ENCODE peak calls at places on chromosomes 13 and 19, in four cellular contexts. O is A549, H is HepG2, G is SK-N-SH. N is an unnamed sample.

GRCh38 chr19:5157186-5157585 is 183.4 kb downstream of the PTPRS start:
- DNase-seq in O (no peak), H (no peak), G (peak), N (no peak)

GRCh38 chr19:8566855-8567254 is 10.4 kb downstream of the MYO1F start:
- DNase-seq in O (no peak), H (no peak), G (no peak), N (no peak)

GRCh38 chr13:25973576-25973975 is 78.2 kb downstream of the SHISA2 start:
- DNase-seq in O (no peak), H (no peak), G (no peak), N (no peak)

GRCh38 chr13:81017525-81018152 is 676.7 kb upstream of the SPRY2 start:
- DNase-seq in O (peak), H (peak), G (peak), N (no peak)

GRCh38 chr19:47742636-47743035 is 2.7 kb upstream of the NOP53 start:
- DNase-seq in O (no peak), H (no peak), G (no peak), N (no peak)

GRCh38 chr19:33811736-33812387 is 15.2 kb downstream of the KCTD15 start:
- DNase-seq in O (no peak), H (no peak), G (peak), N (no peak)

GRCh38 chr19:3932931-3933810 is at the start of gene NMRK2:
- DNase-seq in O (no peak), H (no peak), G (peak), N (no peak)

GRCh38 chr13:37090912-37091311 is 14.6 kb downstream of the CSNK1A1L start:
- DNase-seq in O (no peak), H (no peak), G (no peak), N (no peak)

GRCh38 chr19:52600639-52601024 is 30.5 kb downstream of the ZNF701 start:
- DNase-seq in O (no peak), H (peak), G (no peak), N (no peak)

GRCh38 chr13:106088094-106088493 is 447.4 kb downstream of the EFNB2 start:
- DNase-seq in O (no peak), H (no peak), G (no peak), N (no peak)

GRCh38 chr19:21835429-21835809 is 563 bp downstream of the ZNF43 start:
- DNase-seq in O (no peak), H (no peak), G (no peak), N (no peak)

GRCh38 chr13:45349438-45349837 is 8.5 kb upstream of the TPT1 start:
- DNase-seq in O (no peak), H (no peak), G (no peak), N (no peak)

GRCh38 chr13:99155821-99156220 is 44.8 kb upstream of the UBAC2 start:
- DNase-seq in O (no peak), H (no peak), G (no peak), N (no peak)

GRCh38 chr19:2986951-2987491 is 9.7 kb downstream of the TLE6 start:
- DNase-seq in O (no peak), H (no peak), G (peak), N (no peak)

GRCh38 chr13:97982286-97982685 is 28.8 kb downstream of the IPO5 start:
- DNase-seq in O (no peak), H (no peak), G (no peak), N (no peak)

GRCh38 chr13:33146843-33147611 is 130.8 kb downstream of the KL start:
- DNase-seq in O (no peak), H (no peak), G (no peak), N (peak)

GRCh38 chr13:68609671-68610070 is 1379.5 kb upstream of the PCDH9 start:
- DNase-seq in O (no peak), H (no peak), G (no peak), N (no peak)

GRCh38 chr19:38285567-38285966 is 18.5 kb upstream of the C19orf33 start:
- DNase-seq in O (no peak), H (no peak), G (no peak), N (no peak)

GRCh38 chr13:73417012-73417615 is 358.3 kb downstream of the KLF5 start:
- DNase-seq in O (peak), H (peak), G (peak), N (no peak)

GRCh38 chr19:14582894-14583340 is at the start of gene CLEC17A:
- DNase-seq in O (no peak), H (no peak), G (no peak), N (peak)

GRCh38 chr19:19026299-19026971 is 6.9 kb downstream of the SUGP2 start:
- DNase-seq in O (peak), H (peak), G (no peak), N (no peak)

GRCh38 chr13:98575009-98575866 is 1.7 kb downstream of the STK24 start:
- DNase-seq in O (no peak), H (no peak), G (no peak), N (no peak)

GRCh38 chr19:6588508-6589345 is 2.2 kb downstream of the CD70 start:
- DNase-seq in O (no peak), H (no peak), G (no peak), N (no peak)

GRCh38 chr19:6586726-6587092 is 4.2 kb downstream of the CD70 start:
- DNase-seq in O (no peak), H (no peak), G (no peak), N (no peak)

GRCh38 chr19:6587998-6588507 is 2.9 kb downstream of the CD70 start:
- DNase-seq in O (no peak), H (no peak), G (no peak), N (no peak)

GRCh38 chr19:6586056-6586455 is 4.9 kb downstream of the CD70 start:
- DNase-seq in O (no peak), H (no peak), G (no peak), N (no peak)

DNA sequence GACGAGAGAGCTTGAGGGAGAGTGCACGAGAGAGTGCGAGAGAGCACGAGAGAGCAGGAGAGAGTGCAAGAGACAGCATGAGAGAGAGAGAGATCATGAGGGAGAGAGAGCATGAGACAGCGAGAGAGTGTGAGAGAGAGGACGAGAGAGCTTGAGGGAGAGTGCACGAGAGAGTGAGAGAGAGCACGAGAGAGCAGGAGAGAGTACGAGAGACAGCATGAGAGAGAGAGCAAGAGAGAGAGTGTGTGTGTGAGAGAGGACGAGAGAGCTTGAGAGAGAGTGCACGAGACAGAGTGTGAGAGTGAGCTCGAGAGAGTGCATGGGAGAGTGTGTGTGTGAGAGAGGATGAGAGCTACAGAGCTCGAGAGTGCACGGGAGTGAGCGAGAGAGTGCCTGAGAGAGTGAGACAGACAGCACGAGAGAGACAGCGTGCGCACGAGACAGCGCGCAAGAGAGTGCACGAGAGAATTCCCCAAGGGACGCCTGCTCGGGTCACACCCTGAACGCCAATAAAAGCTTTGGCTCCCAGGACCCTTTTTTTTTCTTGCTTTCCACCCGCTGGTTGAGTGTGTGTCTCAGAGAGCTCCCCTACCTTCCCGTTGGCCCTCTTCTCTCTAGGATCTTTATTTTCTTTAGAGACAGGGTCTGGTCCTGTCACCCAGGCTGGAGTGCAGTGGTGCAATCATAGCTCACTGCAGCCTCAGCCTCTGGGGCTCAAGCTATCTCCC is 3.7 kb downstream of the CD70 start:
- DNase-seq in O (no peak), H (no peak), G (no peak), N (no peak)
- TF ChIP-seq PBX3 in O (no peak), H (no peak), G (no peak), N (no peak)

GRCh38 chr13:100514788-100515409 is 73.7 kb downstream of the GGACT start:
- DNase-seq in O (peak), H (peak), G (peak), N (peak)
- TF ChIP-seq PBX3 in O (no peak), H (no peak), G (no peak), N (no peak)

GRCh38 chr19:48963371-48964204 is 1.5 kb upstream of the FTL start:
- DNase-seq in O (peak), H (peak), G (no peak), N (no peak)
- TF ChIP-seq PBX3 in O (peak), H (peak), G (peak), N (no peak)

GRCh38 chr13:52406629-52407028 is 657 bp upstream of the THSD1 start:
- DNase-seq in O (no peak), H (no peak), G (no peak), N (no peak)

GRCh38 chr13:52405369-52405766 is 604 bp downstream of the THSD1 start:
- DNase-seq in O (peak), H (no peak), G (peak), N (no peak)

GRCh38 chr13:52411629-52412028 is 5.7 kb upstream of the THSD1 start:
- DNase-seq in O (peak), H (no peak), G (no peak), N (peak)

DNA sequence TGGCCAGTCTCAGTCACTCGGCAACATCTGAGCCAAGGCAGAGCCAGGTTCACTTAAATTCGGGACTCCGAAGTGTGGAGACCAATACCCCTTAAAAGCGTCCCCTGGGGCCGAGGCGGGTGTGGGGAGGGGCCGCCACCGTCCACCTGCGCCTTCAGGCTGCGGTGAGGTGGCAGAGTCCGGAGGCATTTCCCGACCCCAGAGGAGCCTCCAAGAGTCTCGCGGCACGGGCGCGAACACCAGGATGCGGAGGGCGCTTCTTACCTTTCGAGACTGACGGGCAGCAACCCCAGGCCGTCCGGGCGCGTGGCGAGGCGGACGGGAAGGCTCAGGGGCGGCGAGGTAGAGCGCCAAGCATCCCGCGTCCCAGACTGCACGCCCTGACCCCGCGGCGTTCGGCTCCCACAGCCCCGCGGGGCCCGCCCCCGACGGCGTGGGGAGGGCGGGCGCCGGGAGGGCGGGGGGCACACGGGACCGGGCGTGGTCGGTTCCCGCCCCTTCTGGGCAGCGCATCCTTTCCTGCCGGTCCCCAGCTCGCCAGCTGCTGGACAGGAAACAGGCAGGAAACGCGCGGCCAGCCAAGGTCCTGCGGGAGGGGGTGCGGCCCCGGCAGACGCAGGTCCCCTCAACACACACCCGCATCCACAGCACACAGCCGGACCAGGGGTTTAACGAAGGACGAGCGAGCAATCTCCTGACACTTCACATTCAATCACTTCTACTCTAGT is at the start of gene THSD1:
- DNase-seq in O (peak), H (no peak), G (peak), N (no peak)
- TF ChIP-seq PBX3 in O (no peak), H (no peak), G (no peak), N (no peak)

DNA sequence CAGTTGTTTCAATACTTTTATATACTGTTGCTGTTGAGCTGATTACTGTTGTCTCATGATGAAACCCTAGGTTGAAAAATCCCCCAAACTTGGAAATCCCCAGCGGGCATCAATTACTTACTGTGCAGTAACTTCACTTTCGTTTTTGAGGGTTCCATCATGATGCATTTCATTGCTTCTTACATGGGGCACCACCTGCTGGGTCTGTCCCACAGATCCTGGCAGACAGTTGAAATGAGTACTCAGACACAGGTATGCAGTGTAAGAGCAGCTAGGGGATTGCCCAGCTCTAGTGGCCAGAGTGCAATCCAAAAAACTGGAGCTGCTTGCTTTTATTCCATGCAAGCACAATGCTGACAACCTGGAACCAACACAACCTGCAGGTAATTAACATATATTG is 132.5 kb upstream of the ZNF91 start:
- DNase-seq in O (no peak), H (no peak), G (no peak), N (peak)
- TF ChIP-seq PBX3 in O (no peak), H (no peak), G (no peak), N (no peak)

GRCh38 chr19:1266116-1266817 is 2.9 kb upstream of the CIRBP start:
- DNase-seq in O (peak), H (peak), G (peak), N (no peak)
- TF ChIP-seq PBX3 in O (no peak), H (no peak), G (no peak), N (no peak)

DNA sequence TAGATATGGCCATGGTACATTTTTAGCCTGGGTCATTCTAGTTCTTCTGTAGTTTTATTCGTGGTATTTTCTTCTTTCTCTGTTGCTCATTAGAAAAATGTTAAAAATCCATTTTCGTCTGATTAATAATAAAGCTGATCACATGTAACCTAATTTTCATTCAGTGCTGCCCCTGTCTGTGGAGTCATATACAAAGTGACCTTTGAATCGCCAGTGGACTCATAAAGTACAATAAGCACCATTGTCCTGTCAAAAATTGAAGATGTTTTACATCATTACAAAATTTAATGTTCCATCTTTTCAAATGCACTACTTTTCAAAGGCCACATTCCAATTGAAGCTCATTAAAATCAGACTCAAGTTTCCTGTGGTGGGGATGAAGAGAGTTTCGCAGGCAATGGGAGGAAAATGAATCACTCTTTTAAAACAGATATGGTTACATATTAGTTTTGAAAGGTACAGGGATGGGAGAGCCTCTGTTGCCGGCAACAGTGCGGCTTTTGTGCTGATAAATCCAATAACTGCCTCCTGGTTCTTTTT is 205.4 kb downstream of the ZNF536 start:
- DNase-seq in O (no peak), H (no peak), G (no peak), N (no peak)
- TF ChIP-seq PBX3 in O (no peak), H (no peak), G (no peak), N (no peak)

DNA sequence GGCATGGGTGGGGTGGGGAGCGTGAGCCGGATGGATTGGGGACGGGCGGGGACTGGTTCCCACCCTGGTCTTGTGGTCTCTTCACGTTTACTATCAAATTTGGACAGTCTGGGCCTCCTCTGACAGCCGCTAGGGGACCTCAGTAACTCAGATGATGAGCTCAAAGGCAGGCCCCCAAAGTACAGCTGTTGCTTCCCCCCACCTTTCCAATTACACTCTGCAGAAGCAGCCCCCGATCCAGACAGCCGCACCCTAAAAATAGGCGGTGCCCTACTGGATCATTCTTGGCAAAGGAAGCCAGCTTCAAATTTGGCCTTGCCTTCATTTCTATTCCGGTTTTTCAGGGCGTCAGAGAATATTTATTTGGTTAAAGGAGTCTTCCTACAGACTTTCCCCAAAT is 1.9 kb upstream of the FOXO1 start:
- DNase-seq in O (peak), H (peak), G (no peak), N (no peak)
- TF ChIP-seq PBX3 in O (no peak), H (no peak), G (no peak), N (no peak)

GRCh38 chr19:16041571-16042386 is 34.5 kb upstream of the TPM4 start:
- DNase-seq in O (peak), H (peak), G (peak), N (no peak)
- TF ChIP-seq PBX3 in O (no peak), H (no peak), G (no peak), N (no peak)

GRCh38 chr19:16449330-16449961 is 22.3 kb downstream of the EPS15L1 start:
- DNase-seq in O (no peak), H (no peak), G (no peak), N (peak)
- TF ChIP-seq PBX3 in O (no peak), H (no peak), G (no peak), N (no peak)